ENCODE peak calls at places on chromosomes 11 and 22, in ten cellular contexts. One of them, this sample, is unnamed.

GRCh38 chr11:124760205-124760652 is 1.9 kb downstream of the ESAM start:
- DNase-seq in neural crest cell: no peak
- DNase-seq in fibroblast of pulmonary artery: no peak
- DNase-seq in pancreas: no peak
- DNase-seq in fibroblast of villous mesenchyme: peak
- DNase-seq in OCI-LY7: no peak
- DNase-seq in progenitor cell of endocrine pancreas: no peak
- DNase-seq in heart left ventricle: peak
- DNase-seq in endothelial cell: peak
- DNase-seq in foreskin keratinocyte: no peak
- DNase-seq in this sample: no peak

GRCh38 chr11:95585071-95585751 is 204.4 kb downstream of the FAM76B start:
- DNase-seq in neural crest cell: no peak
- DNase-seq in fibroblast of pulmonary artery: peak
- DNase-seq in pancreas: no peak
- DNase-seq in fibroblast of villous mesenchyme: no peak
- DNase-seq in OCI-LY7: no peak
- DNase-seq in progenitor cell of endocrine pancreas: no peak
- DNase-seq in heart left ventricle: no peak
- DNase-seq in endothelial cell: no peak
- DNase-seq in foreskin keratinocyte: peak
- DNase-seq in this sample: no peak

GRCh38 chr11:13210424-13210823 is 67.2 kb upstream of the BMAL1 start:
- DNase-seq in neural crest cell: peak
- DNase-seq in fibroblast of pulmonary artery: peak
- DNase-seq in pancreas: no peak
- DNase-seq in fibroblast of villous mesenchyme: peak
- DNase-seq in OCI-LY7: no peak
- DNase-seq in progenitor cell of endocrine pancreas: peak
- DNase-seq in heart left ventricle: peak
- DNase-seq in endothelial cell: peak
- DNase-seq in foreskin keratinocyte: peak
- DNase-seq in this sample: no peak

GRCh38 chr22:42994917-42995562 is 19.9 kb downstream of the PACSIN2 start:
- DNase-seq in neural crest cell: no peak
- DNase-seq in fibroblast of pulmonary artery: peak
- DNase-seq in pancreas: no peak
- DNase-seq in fibroblast of villous mesenchyme: peak
- DNase-seq in OCI-LY7: peak
- DNase-seq in progenitor cell of endocrine pancreas: no peak
- DNase-seq in heart left ventricle: no peak
- DNase-seq in endothelial cell: no peak
- DNase-seq in foreskin keratinocyte: peak
- DNase-seq in this sample: no peak

GRCh38 chr22:31442768-31443489 is 43.5 kb downstream of the DRG1 start:
- DNase-seq in neural crest cell: no peak
- DNase-seq in fibroblast of pulmonary artery: no peak
- DNase-seq in pancreas: no peak
- DNase-seq in fibroblast of villous mesenchyme: peak
- DNase-seq in OCI-LY7: no peak
- DNase-seq in progenitor cell of endocrine pancreas: no peak
- DNase-seq in heart left ventricle: peak
- DNase-seq in endothelial cell: no peak
- DNase-seq in foreskin keratinocyte: no peak
- DNase-seq in this sample: no peak

GRCh38 chr22:50340157-50340879 is 2.8 kb upstream of the PPP6R2 start:
- DNase-seq in neural crest cell: no peak
- DNase-seq in fibroblast of pulmonary artery: peak
- DNase-seq in pancreas: no peak
- DNase-seq in fibroblast of villous mesenchyme: no peak
- DNase-seq in OCI-LY7: no peak
- DNase-seq in progenitor cell of endocrine pancreas: no peak
- DNase-seq in heart left ventricle: no peak
- DNase-seq in endothelial cell: no peak
- DNase-seq in foreskin keratinocyte: no peak
- DNase-seq in this sample: peak

GRCh38 chr11:125626381-125626950 is 1.5 kb downstream of the CHEK1 start:
- DNase-seq in neural crest cell: no peak
- DNase-seq in fibroblast of pulmonary artery: no peak
- DNase-seq in pancreas: no peak
- DNase-seq in fibroblast of villous mesenchyme: no peak
- DNase-seq in OCI-LY7: peak
- DNase-seq in progenitor cell of endocrine pancreas: no peak
- DNase-seq in heart left ventricle: no peak
- DNase-seq in endothelial cell: no peak
- DNase-seq in foreskin keratinocyte: no peak
- DNase-seq in this sample: no peak

GRCh38 chr11:12827929-12828812 is 153.9 kb downstream of the TEAD1 start:
- DNase-seq in neural crest cell: no peak
- DNase-seq in fibroblast of pulmonary artery: peak
- DNase-seq in pancreas: no peak
- DNase-seq in fibroblast of villous mesenchyme: peak
- DNase-seq in OCI-LY7: peak
- DNase-seq in progenitor cell of endocrine pancreas: no peak
- DNase-seq in heart left ventricle: no peak
- DNase-seq in endothelial cell: peak
- DNase-seq in foreskin keratinocyte: no peak
- DNase-seq in this sample: no peak

GRCh38 chr11:61293869-61294716 is 1.0 kb downstream of the VWCE start:
- DNase-seq in neural crest cell: peak
- DNase-seq in fibroblast of pulmonary artery: peak
- DNase-seq in pancreas: peak
- DNase-seq in fibroblast of villous mesenchyme: peak
- DNase-seq in OCI-LY7: peak
- DNase-seq in progenitor cell of endocrine pancreas: peak
- DNase-seq in heart left ventricle: peak
- DNase-seq in endothelial cell: peak
- DNase-seq in foreskin keratinocyte: peak
- DNase-seq in this sample: peak

GRCh38 chr11:61294717-61295595 is at the start of gene VWCE:
- DNase-seq in neural crest cell: peak
- DNase-seq in fibroblast of pulmonary artery: peak
- DNase-seq in pancreas: peak
- DNase-seq in fibroblast of villous mesenchyme: peak
- DNase-seq in OCI-LY7: peak
- DNase-seq in progenitor cell of endocrine pancreas: peak
- DNase-seq in heart left ventricle: peak
- DNase-seq in endothelial cell: peak
- DNase-seq in foreskin keratinocyte: peak
- DNase-seq in this sample: peak

GRCh38 chr11:61295596-61295926 is 445 bp upstream of the VWCE start:
- DNase-seq in neural crest cell: no peak
- DNase-seq in fibroblast of pulmonary artery: no peak
- DNase-seq in pancreas: peak
- DNase-seq in fibroblast of villous mesenchyme: no peak
- DNase-seq in OCI-LY7: no peak
- DNase-seq in progenitor cell of endocrine pancreas: no peak
- DNase-seq in heart left ventricle: no peak
- DNase-seq in endothelial cell: no peak
- DNase-seq in foreskin keratinocyte: no peak
- DNase-seq in this sample: no peak

DNA sequence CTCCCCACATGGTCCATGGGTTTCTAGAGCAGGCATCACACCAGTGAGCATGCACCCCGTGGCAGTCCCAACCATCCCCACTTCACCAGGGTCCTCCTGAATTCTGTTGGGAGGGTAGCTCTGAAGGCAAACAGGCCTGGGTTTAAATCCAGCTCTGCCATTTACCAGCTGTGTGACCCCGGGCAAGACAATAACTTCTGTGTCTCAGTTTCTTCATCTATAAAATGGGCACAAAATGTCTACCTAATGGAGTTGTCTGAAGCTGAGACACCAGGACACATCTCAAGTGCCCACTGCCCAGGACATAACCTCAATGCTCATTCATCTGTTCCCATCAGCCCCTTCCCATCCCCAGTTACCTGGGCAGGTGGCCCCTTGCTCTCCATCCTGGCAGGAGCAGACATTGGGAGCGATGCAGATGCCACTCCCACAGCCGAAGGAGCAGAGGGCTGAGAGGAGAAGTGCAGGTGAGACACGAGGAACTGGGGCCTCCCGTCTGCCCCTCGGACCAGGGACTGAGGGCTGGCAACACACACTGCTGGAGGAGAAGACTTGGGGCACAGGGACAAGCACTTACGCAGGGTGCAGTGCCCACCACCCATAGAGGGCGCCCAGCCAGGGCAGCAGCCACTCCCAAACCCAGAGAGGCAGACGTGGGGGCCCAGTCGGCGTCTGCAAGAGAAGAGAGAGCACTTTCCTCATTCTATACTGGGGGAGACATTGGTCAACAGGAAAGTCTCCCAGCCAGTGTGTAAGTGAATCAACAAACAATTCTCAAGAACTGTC is 4.0 kb downstream of the VWCE start:
- DNase-seq in neural crest cell: no peak
- DNase-seq in fibroblast of pulmonary artery: no peak
- DNase-seq in pancreas: no peak
- DNase-seq in fibroblast of villous mesenchyme: no peak
- DNase-seq in OCI-LY7: no peak
- DNase-seq in progenitor cell of endocrine pancreas: no peak
- DNase-seq in heart left ventricle: no peak
- DNase-seq in endothelial cell: no peak
- DNase-seq in foreskin keratinocyte: no peak
- DNase-seq in this sample: no peak
- TF ChIP-seq CTCF in neural crest cell: no peak
- TF ChIP-seq CTCF in fibroblast of pulmonary artery: peak
- TF ChIP-seq CTCF in pancreas: no peak
- TF ChIP-seq CTCF in fibroblast of villous mesenchyme: peak
- TF ChIP-seq CTCF in OCI-LY7: peak
- TF ChIP-seq CTCF in progenitor cell of endocrine pancreas: no peak
- TF ChIP-seq CTCF in heart left ventricle: no peak
- TF ChIP-seq CTCF in endothelial cell: no peak
- TF ChIP-seq CTCF in foreskin keratinocyte: peak
- TF ChIP-seq CTCF in this sample: no peak

DNA sequence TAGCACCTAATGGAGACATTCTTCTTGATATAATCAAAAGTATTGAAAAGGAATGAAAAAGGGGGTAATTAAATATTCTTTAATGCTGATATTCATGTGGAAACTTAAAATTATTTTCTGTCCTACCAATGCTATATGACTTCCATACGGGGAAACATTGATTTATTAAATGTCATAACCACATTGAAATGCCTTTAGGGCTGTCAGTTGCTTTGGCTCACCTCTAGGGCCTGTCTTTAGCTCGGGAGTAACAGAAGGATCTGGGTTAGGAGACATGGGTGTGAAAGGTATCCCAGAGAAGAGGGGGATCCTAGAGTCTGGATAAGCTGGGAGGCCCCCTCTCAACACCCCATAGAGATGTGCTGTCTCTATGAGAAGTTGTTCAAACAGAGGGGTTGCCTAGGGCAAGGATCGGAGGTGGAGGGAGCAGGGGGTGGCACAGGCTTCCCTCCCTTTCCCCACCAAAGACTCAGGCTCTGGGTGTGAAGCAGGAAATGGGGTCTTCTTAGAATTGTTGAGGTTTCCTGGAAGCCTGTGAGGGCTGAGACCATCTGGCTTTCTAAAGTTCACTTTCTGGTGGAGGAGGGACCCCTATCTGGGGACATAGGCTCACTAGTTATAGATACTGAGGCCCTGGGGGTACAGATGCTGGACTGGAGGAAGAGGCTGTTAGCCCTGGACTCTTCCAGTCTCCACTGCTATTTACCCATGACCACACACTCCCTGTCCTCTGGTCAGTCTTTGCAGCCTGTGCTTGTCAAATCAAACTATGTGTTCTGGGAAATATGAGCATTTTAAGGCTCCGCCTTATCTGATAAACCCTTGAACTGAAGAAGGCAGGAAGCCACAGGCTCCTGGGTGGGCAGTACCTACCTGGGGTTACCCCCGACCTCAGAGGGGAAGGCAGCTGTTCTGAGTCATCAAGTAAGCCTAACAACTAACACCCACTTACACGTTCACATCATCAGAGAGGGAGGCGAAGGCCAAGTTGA is 55.8 kb upstream of the RRAS2 start:
- DNase-seq in neural crest cell: no peak
- DNase-seq in fibroblast of pulmonary artery: no peak
- DNase-seq in pancreas: no peak
- DNase-seq in fibroblast of villous mesenchyme: peak
- DNase-seq in OCI-LY7: no peak
- DNase-seq in progenitor cell of endocrine pancreas: no peak
- DNase-seq in heart left ventricle: no peak
- DNase-seq in endothelial cell: no peak
- DNase-seq in foreskin keratinocyte: no peak
- DNase-seq in this sample: peak
- TF ChIP-seq CTCF in neural crest cell: peak
- TF ChIP-seq CTCF in fibroblast of pulmonary artery: peak
- TF ChIP-seq CTCF in pancreas: no peak
- TF ChIP-seq CTCF in fibroblast of villous mesenchyme: peak
- TF ChIP-seq CTCF in OCI-LY7: no peak
- TF ChIP-seq CTCF in progenitor cell of endocrine pancreas: no peak
- TF ChIP-seq CTCF in heart left ventricle: no peak
- TF ChIP-seq CTCF in endothelial cell: no peak
- TF ChIP-seq CTCF in foreskin keratinocyte: peak
- TF ChIP-seq CTCF in this sample: no peak

DNA sequence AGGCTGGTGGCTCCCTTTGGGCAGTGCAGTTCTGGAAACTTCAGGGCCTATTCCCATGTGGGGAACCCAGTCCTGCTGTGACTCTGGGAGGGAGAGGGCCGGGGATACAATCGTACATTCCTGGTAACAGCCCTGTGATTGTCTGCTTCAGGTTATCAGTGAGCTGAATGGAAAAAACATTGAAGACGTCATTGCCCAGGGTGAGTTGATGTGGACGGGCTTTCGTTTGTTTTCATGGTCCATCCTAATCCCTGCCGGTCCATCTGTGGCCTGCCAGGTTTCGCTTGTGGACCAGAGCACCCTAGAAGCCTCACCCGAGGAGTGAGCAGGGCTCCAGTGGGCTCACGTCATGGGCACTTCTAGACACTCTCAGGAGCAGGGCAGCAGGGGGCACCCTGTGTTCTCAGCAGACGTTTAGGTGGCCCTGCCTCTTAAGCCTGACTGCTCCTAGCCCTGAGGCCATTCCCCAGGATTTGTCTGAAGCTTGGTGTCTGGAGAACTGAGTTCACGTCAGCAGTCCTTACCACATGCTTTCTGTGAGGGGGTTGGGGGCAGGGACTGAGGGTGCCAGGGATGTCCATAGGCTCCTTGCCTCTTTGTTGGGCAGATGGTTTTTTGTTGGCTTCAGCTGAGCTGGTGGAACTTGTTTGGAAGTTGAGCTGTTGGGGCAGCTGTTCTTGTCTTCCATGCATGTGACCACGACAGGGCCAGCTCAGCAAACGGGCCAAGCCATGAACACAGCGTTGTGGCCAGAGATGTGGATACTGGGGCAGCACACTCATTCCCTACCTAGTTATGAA is 1.9 kb downstream of the RPLP2 start:
- DNase-seq in neural crest cell: no peak
- DNase-seq in fibroblast of pulmonary artery: peak
- DNase-seq in pancreas: no peak
- DNase-seq in fibroblast of villous mesenchyme: no peak
- DNase-seq in OCI-LY7: no peak
- DNase-seq in progenitor cell of endocrine pancreas: no peak
- DNase-seq in heart left ventricle: no peak
- DNase-seq in endothelial cell: no peak
- DNase-seq in foreskin keratinocyte: no peak
- DNase-seq in this sample: no peak
- TF ChIP-seq CTCF in neural crest cell: no peak
- TF ChIP-seq CTCF in fibroblast of pulmonary artery: no peak
- TF ChIP-seq CTCF in pancreas: no peak
- TF ChIP-seq CTCF in fibroblast of villous mesenchyme: peak
- TF ChIP-seq CTCF in OCI-LY7: peak
- TF ChIP-seq CTCF in progenitor cell of endocrine pancreas: no peak
- TF ChIP-seq CTCF in heart left ventricle: no peak
- TF ChIP-seq CTCF in endothelial cell: no peak
- TF ChIP-seq CTCF in foreskin keratinocyte: peak
- TF ChIP-seq CTCF in this sample: no peak

DNA sequence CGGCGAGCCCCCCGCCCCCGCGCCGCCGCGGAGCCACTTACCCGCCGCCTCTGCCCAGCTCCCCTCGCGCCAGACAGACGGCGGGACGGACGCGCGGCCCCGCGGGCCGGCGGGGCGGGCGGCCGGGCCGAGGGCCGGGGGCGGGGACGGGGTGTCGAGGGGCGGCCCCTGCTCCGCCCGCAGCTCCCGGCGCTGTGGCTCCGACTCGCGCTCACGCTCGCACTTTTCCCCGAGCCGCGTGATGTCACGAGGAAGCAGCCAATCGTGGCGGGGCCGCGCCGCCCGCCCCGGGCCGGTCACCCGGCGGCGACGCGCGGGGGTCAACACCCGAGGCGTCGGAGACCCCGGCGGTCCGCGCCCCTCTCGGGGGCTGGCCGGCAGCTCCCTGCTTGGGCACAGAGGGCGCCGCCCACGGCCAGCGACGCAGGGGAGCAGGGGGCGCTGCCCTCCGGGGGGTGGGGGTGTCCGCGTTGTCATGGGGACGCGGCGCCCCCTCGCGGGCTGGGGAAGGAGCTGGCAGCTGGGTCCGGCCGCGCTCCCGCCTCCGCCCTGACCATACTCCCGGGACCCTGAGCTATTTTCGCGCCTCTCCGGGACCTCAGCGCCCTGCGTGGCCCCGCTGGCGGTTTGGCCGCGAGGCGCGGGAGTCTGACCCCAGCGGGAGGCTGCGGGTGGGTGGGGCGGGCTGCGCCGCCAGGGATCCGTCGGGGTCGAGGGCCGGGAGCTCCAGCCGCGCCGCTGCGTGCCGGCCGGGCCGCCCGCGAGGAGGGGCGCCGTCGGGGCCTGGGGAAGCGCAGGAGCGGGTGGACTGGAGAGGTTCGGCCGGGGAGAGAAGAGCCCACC is at the start of gene CHRM4:
- DNase-seq in neural crest cell: peak
- DNase-seq in fibroblast of pulmonary artery: peak
- DNase-seq in pancreas: peak
- DNase-seq in fibroblast of villous mesenchyme: peak
- DNase-seq in OCI-LY7: no peak
- DNase-seq in progenitor cell of endocrine pancreas: peak
- DNase-seq in heart left ventricle: no peak
- DNase-seq in endothelial cell: peak
- DNase-seq in foreskin keratinocyte: no peak
- DNase-seq in this sample: no peak
- TF ChIP-seq CTCF in neural crest cell: peak
- TF ChIP-seq CTCF in fibroblast of pulmonary artery: peak
- TF ChIP-seq CTCF in pancreas: peak
- TF ChIP-seq CTCF in fibroblast of villous mesenchyme: peak
- TF ChIP-seq CTCF in OCI-LY7: peak
- TF ChIP-seq CTCF in progenitor cell of endocrine pancreas: peak
- TF ChIP-seq CTCF in heart left ventricle: peak
- TF ChIP-seq CTCF in endothelial cell: peak
- TF ChIP-seq CTCF in foreskin keratinocyte: peak
- TF ChIP-seq CTCF in this sample: no peak

This sample was measured in natural killer cell.